ENCODE peak calls at places on chromosomes 2 and 18, in five cellular contexts. One of them, this sample, is unnamed.

GRCh38 chr2:36511858-36512630 is 85.9 kb downstream of the FEZ2 start:
- DNase-seq in GM13976: peak
- DNase-seq in B cell: no peak
- DNase-seq in osteocyte: no peak
- DNase-seq in fibroblast of lung: peak
- DNase-seq in this sample: peak

GRCh38 chr18:23718243-23718720 is 29.0 kb downstream of the LAMA3 start:
- DNase-seq in GM13976: no peak
- DNase-seq in B cell: no peak
- DNase-seq in osteocyte: no peak
- DNase-seq in fibroblast of lung: peak
- DNase-seq in this sample: no peak

GRCh38 chr2:143700865-143701264 is 571.6 kb downstream of the ARHGAP15 start:
- DNase-seq in GM13976: no peak
- DNase-seq in B cell: no peak
- DNase-seq in osteocyte: no peak
- DNase-seq in fibroblast of lung: peak
- DNase-seq in this sample: no peak

GRCh38 chr2:136356111-136357033 is 238.4 kb upstream of the CXCR4 start:
- DNase-seq in GM13976: no peak
- DNase-seq in B cell: no peak
- DNase-seq in osteocyte: no peak
- DNase-seq in fibroblast of lung: no peak
- DNase-seq in this sample: no peak

GRCh38 chr2:7191927-7192326 is 274.7 kb downstream of the RNF144A start:
- DNase-seq in GM13976: no peak
- DNase-seq in B cell: no peak
- DNase-seq in osteocyte: no peak
- DNase-seq in fibroblast of lung: peak
- DNase-seq in this sample: no peak

GRCh38 chr2:224983719-224984388 is 58.4 kb downstream of the DOCK10 start:
- DNase-seq in GM13976: no peak
- DNase-seq in B cell: no peak
- DNase-seq in osteocyte: no peak
- DNase-seq in fibroblast of lung: peak
- DNase-seq in this sample: no peak

GRCh38 chr2:129645335-129645734 is 334.1 kb upstream of the RAB6C start:
- DNase-seq in GM13976: no peak
- DNase-seq in B cell: no peak
- DNase-seq in osteocyte: no peak
- DNase-seq in fibroblast of lung: no peak
- DNase-seq in this sample: no peak

GRCh38 chr2:135151615-135152014 is 99.5 kb downstream of the RAB3GAP1 start:
- DNase-seq in GM13976: no peak
- DNase-seq in B cell: no peak
- DNase-seq in osteocyte: no peak
- DNase-seq in fibroblast of lung: no peak
- DNase-seq in this sample: no peak

GRCh38 chr18:62101236-62101635 is 85.6 kb downstream of the PIGN start:
- DNase-seq in GM13976: no peak
- DNase-seq in B cell: no peak
- DNase-seq in osteocyte: no peak
- DNase-seq in fibroblast of lung: peak
- DNase-seq in this sample: no peak

GRCh38 chr2:164243315-164243714 is 378.0 kb downstream of the GRB14 start:
- DNase-seq in GM13976: no peak
- DNase-seq in B cell: no peak
- DNase-seq in osteocyte: no peak
- DNase-seq in fibroblast of lung: no peak
- DNase-seq in this sample: no peak

GRCh38 chr2:41877114-41877513 is 170.7 kb upstream of the PKDCC start:
- DNase-seq in GM13976: no peak
- DNase-seq in B cell: no peak
- DNase-seq in osteocyte: peak
- DNase-seq in fibroblast of lung: no peak
- DNase-seq in this sample: no peak

GRCh38 chr18:23247896-23248295 is 112.6 kb downstream of the CABLES1 start:
- DNase-seq in GM13976: no peak
- DNase-seq in B cell: no peak
- DNase-seq in osteocyte: no peak
- DNase-seq in fibroblast of lung: no peak
- DNase-seq in this sample: no peak

GRCh38 chr2:112876971-112877361 is 34.0 kb upstream of the IL37 start:
- DNase-seq in GM13976: no peak
- DNase-seq in B cell: no peak
- DNase-seq in osteocyte: no peak
- DNase-seq in fibroblast of lung: peak
- DNase-seq in this sample: no peak

GRCh38 chr2:216206041-216206699 is 97.0 kb downstream of the XRCC5 start:
- DNase-seq in GM13976: peak
- DNase-seq in B cell: no peak
- DNase-seq in osteocyte: no peak
- DNase-seq in fibroblast of lung: no peak
- DNase-seq in this sample: peak

GRCh38 chr2:219486424-219486959 is 12.2 kb upstream of the GMPPA start:
- DNase-seq in GM13976: no peak
- DNase-seq in B cell: no peak
- DNase-seq in osteocyte: no peak
- DNase-seq in fibroblast of lung: no peak
- DNase-seq in this sample: no peak

GRCh38 chr18:31684279-31685096 is at the start of gene B4GALT6:
- DNase-seq in GM13976: peak
- DNase-seq in B cell: peak
- DNase-seq in osteocyte: no peak
- DNase-seq in fibroblast of lung: peak
- DNase-seq in this sample: peak

GRCh38 chr18:7725473-7725872 is 158.4 kb downstream of the PTPRM start:
- DNase-seq in GM13976: no peak
- DNase-seq in B cell: no peak
- DNase-seq in osteocyte: no peak
- DNase-seq in fibroblast of lung: no peak
- DNase-seq in this sample: no peak

GRCh38 chr2:239049421-239050251 is 201.8 kb downstream of the TWIST2 start:
- DNase-seq in GM13976: no peak
- DNase-seq in B cell: no peak
- DNase-seq in osteocyte: no peak
- DNase-seq in fibroblast of lung: peak
- DNase-seq in this sample: no peak

GRCh38 chr2:223563462-223563861 is 38.7 kb downstream of the SCG2 start:
- DNase-seq in GM13976: no peak
- DNase-seq in B cell: no peak
- DNase-seq in osteocyte: no peak
- DNase-seq in fibroblast of lung: peak
- DNase-seq in this sample: no peak

GRCh38 chr2:96512341-96512740 is 7.2 kb upstream of the NEURL3 start:
- DNase-seq in GM13976: no peak
- DNase-seq in B cell: no peak
- DNase-seq in osteocyte: peak
- DNase-seq in fibroblast of lung: no peak
- DNase-seq in this sample: no peak
- TF ChIP-seq CTCF in GM13976: no peak
- TF ChIP-seq CTCF in B cell: no peak
- TF ChIP-seq CTCF in osteocyte: no peak
- TF ChIP-seq CTCF in fibroblast of lung: no peak
- TF ChIP-seq CTCF in this sample: no peak

GRCh38 chr2:17658251-17658843 is 95.3 kb downstream of the SMC6 start:
- DNase-seq in GM13976: no peak
- DNase-seq in B cell: no peak
- DNase-seq in osteocyte: no peak
- DNase-seq in fibroblast of lung: peak
- DNase-seq in this sample: peak

GRCh38 chr2:17662723-17663122 is 90.9 kb downstream of the SMC6 start:
- DNase-seq in GM13976: no peak
- DNase-seq in B cell: no peak
- DNase-seq in osteocyte: no peak
- DNase-seq in fibroblast of lung: no peak
- DNase-seq in this sample: no peak

GRCh38 chr2:17660219-17660618 is 93.4 kb downstream of the SMC6 start:
- DNase-seq in GM13976: no peak
- DNase-seq in B cell: no peak
- DNase-seq in osteocyte: no peak
- DNase-seq in fibroblast of lung: no peak
- DNase-seq in this sample: no peak

GRCh38 chr2:17657759-17658158 is 95.9 kb downstream of the SMC6 start:
- DNase-seq in GM13976: no peak
- DNase-seq in B cell: no peak
- DNase-seq in osteocyte: no peak
- DNase-seq in fibroblast of lung: no peak
- DNase-seq in this sample: no peak

GRCh38 chr2:17661460-17661859 is 92.2 kb downstream of the SMC6 start:
- DNase-seq in GM13976: no peak
- DNase-seq in B cell: no peak
- DNase-seq in osteocyte: no peak
- DNase-seq in fibroblast of lung: peak
- DNase-seq in this sample: no peak
- TF ChIP-seq CTCF in GM13976: no peak
- TF ChIP-seq CTCF in B cell: no peak
- TF ChIP-seq CTCF in osteocyte: no peak
- TF ChIP-seq CTCF in fibroblast of lung: no peak
- TF ChIP-seq CTCF in this sample: no peak

GRCh38 chr2:160431441-160431840 is 62.2 kb downstream of the RBMS1 start:
- DNase-seq in GM13976: no peak
- DNase-seq in B cell: peak
- DNase-seq in osteocyte: no peak
- DNase-seq in fibroblast of lung: no peak
- DNase-seq in this sample: no peak

GRCh38 chr2:160427629-160428424 is 65.8 kb downstream of the RBMS1 start:
- DNase-seq in GM13976: no peak
- DNase-seq in B cell: peak
- DNase-seq in osteocyte: no peak
- DNase-seq in fibroblast of lung: peak
- DNase-seq in this sample: no peak

GRCh38 chr2:160430001-160430344 is 63.6 kb downstream of the RBMS1 start:
- DNase-seq in GM13976: no peak
- DNase-seq in B cell: no peak
- DNase-seq in osteocyte: no peak
- DNase-seq in fibroblast of lung: no peak
- DNase-seq in this sample: no peak

GRCh38 chr2:160428425-160428763 is 65.2 kb downstream of the RBMS1 start:
- DNase-seq in GM13976: no peak
- DNase-seq in B cell: no peak
- DNase-seq in osteocyte: no peak
- DNase-seq in fibroblast of lung: no peak
- DNase-seq in this sample: no peak

GRCh38 chr2:160429248-160430000 is 64.2 kb downstream of the RBMS1 start:
- DNase-seq in GM13976: no peak
- DNase-seq in B cell: peak
- DNase-seq in osteocyte: no peak
- DNase-seq in fibroblast of lung: peak
- DNase-seq in this sample: no peak
- TF ChIP-seq CTCF in GM13976: peak
- TF ChIP-seq CTCF in B cell: peak
- TF ChIP-seq CTCF in osteocyte: peak
- TF ChIP-seq CTCF in fibroblast of lung: peak
- TF ChIP-seq CTCF in this sample: peak

DNA sequence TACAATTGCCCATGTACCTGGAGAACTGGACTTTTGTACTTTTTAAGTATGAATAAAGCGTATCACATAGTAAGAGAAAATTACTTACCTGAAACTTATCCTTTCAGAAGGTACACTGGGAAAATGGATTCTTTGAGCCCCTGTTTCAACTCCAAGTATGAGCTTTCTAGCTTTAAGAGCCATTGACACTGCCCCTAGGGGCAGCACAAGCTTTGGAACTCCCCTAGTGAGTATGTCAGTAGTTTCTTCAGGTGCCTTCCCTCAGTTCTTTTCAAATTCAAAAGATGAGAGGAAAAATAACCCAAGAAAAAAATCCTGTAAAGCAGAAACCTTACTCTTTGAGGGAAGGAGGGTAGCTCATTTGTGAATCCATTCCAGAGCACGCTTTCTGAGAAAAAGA is 124.1 kb downstream of the MEMO1 start:
- DNase-seq in GM13976: no peak
- DNase-seq in B cell: peak
- DNase-seq in osteocyte: no peak
- DNase-seq in fibroblast of lung: no peak
- DNase-seq in this sample: no peak
- TF ChIP-seq CTCF in GM13976: peak
- TF ChIP-seq CTCF in B cell: peak
- TF ChIP-seq CTCF in osteocyte: peak
- TF ChIP-seq CTCF in fibroblast of lung: peak
- TF ChIP-seq CTCF in this sample: no peak

GRCh38 chr2:158043181-158043948 is 58.3 kb upstream of the UPP2 start:
- DNase-seq in GM13976: no peak
- DNase-seq in B cell: no peak
- DNase-seq in osteocyte: no peak
- DNase-seq in fibroblast of lung: no peak
- DNase-seq in this sample: no peak
- TF ChIP-seq CTCF in GM13976: no peak
- TF ChIP-seq CTCF in B cell: no peak
- TF ChIP-seq CTCF in osteocyte: no peak
- TF ChIP-seq CTCF in fibroblast of lung: no peak
- TF ChIP-seq CTCF in this sample: no peak

GRCh38 chr2:228318218-228318617 is 136.7 kb upstream of the SPHKAP start:
- DNase-seq in GM13976: no peak
- DNase-seq in B cell: no peak
- DNase-seq in osteocyte: no peak
- DNase-seq in fibroblast of lung: no peak
- DNase-seq in this sample: no peak
- TF ChIP-seq CTCF in GM13976: no peak
- TF ChIP-seq CTCF in B cell: no peak
- TF ChIP-seq CTCF in osteocyte: no peak
- TF ChIP-seq CTCF in fibroblast of lung: peak
- TF ChIP-seq CTCF in this sample: no peak

DNA sequence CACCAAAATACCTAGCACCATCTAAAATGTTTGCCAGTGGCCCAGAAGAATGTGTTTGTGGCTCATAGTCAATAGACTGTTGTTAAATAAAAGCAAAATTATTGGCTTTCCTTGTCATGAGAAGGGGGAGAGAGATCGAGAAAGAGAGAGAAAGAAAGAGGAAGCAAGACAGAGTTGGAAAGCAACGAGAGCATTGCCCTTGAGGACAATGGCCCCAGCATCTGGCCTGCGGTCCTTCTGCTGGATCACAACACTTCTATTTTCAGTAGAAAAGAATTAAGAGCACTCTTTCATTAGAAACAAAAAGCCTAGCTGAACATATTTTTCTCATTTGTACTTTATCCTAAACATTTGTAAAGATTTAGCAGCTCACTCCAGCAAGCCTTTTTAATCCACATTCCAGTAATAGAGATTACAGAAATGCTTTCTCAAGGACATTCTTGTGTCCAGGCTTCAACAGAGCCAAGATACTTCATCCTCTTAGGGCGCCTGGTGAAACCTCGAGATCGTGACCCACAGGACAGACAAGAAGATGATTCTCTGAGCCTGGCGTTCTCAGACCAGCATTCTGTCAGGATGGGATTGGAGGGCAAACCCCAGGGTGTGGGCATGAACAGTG is 31.6 kb upstream of the AFF3 start:
- DNase-seq in GM13976: no peak
- DNase-seq in B cell: no peak
- DNase-seq in osteocyte: no peak
- DNase-seq in fibroblast of lung: no peak
- DNase-seq in this sample: peak
- TF ChIP-seq CTCF in GM13976: no peak
- TF ChIP-seq CTCF in B cell: no peak
- TF ChIP-seq CTCF in osteocyte: no peak
- TF ChIP-seq CTCF in fibroblast of lung: no peak
- TF ChIP-seq CTCF in this sample: no peak

GRCh38 chr2:81835318-81836000 is 1530.9 kb upstream of the LRRTM1 start:
- DNase-seq in GM13976: no peak
- DNase-seq in B cell: no peak
- DNase-seq in osteocyte: no peak
- DNase-seq in fibroblast of lung: peak
- DNase-seq in this sample: no peak
- TF ChIP-seq CTCF in GM13976: no peak
- TF ChIP-seq CTCF in B cell: no peak
- TF ChIP-seq CTCF in osteocyte: no peak
- TF ChIP-seq CTCF in fibroblast of lung: no peak
- TF ChIP-seq CTCF in this sample: no peak

GRCh38 chr2:98508690-98509054 is 64.0 kb downstream of the INPP4A start:
- DNase-seq in GM13976: no peak
- DNase-seq in B cell: no peak
- DNase-seq in osteocyte: no peak
- DNase-seq in fibroblast of lung: peak
- DNase-seq in this sample: no peak
- TF ChIP-seq CTCF in GM13976: no peak
- TF ChIP-seq CTCF in B cell: no peak
- TF ChIP-seq CTCF in osteocyte: no peak
- TF ChIP-seq CTCF in fibroblast of lung: no peak
- TF ChIP-seq CTCF in this sample: no peak

This sample was measured in GM20000.